ENCODE peak calls at places on chromosomes 5 and 9, in eight cellular contexts. One of them, this sample, is unnamed.

GRCh38 chr9:81588148-81588874 is 101.0 kb downstream of the TLE1 start:
- DNase-seq in pancreas: peak; percentile 86
- DNase-seq in CD4-positive, alpha-beta T cell: no peak
- DNase-seq in adrenal gland: peak; percentile 88
- DNase-seq in ascending aorta: peak; percentile 93
- DNase-seq in heart right ventricle: no peak
- DNase-seq in astrocyte: peak; percentile 58
- DNase-seq in neural progenitor cell: no peak
- DNase-seq in this sample: no peak

GRCh38 chr5:172303090-172303995 is 19.8 kb upstream of the UBTD2 start:
- DNase-seq in pancreas: no peak
- DNase-seq in CD4-positive, alpha-beta T cell: no peak
- DNase-seq in adrenal gland: peak; percentile 87
- DNase-seq in ascending aorta: no peak
- DNase-seq in heart right ventricle: no peak
- DNase-seq in astrocyte: peak; percentile 15
- DNase-seq in neural progenitor cell: no peak
- DNase-seq in this sample: no peak

GRCh38 chr9:37929441-37929895 is 25.5 kb upstream of the SLC25A51 start:
- DNase-seq in pancreas: no peak
- DNase-seq in CD4-positive, alpha-beta T cell: no peak
- DNase-seq in adrenal gland: peak; percentile 61
- DNase-seq in ascending aorta: no peak
- DNase-seq in heart right ventricle: no peak
- DNase-seq in astrocyte: peak; percentile 72
- DNase-seq in neural progenitor cell: no peak
- DNase-seq in this sample: no peak

GRCh38 chr9:5899292-5899691 is 8.6 kb downstream of the MLANA start:
- DNase-seq in pancreas: no peak
- DNase-seq in CD4-positive, alpha-beta T cell: no peak
- DNase-seq in adrenal gland: no peak
- DNase-seq in ascending aorta: no peak
- DNase-seq in heart right ventricle: no peak
- DNase-seq in astrocyte: no peak
- DNase-seq in neural progenitor cell: no peak
- DNase-seq in this sample: no peak

GRCh38 chr5:172559004-172559932 is 81.8 kb upstream of the NEURL1B start:
- DNase-seq in pancreas: no peak
- DNase-seq in CD4-positive, alpha-beta T cell: no peak
- DNase-seq in adrenal gland: peak; percentile 52
- DNase-seq in ascending aorta: no peak
- DNase-seq in heart right ventricle: peak; percentile 80
- DNase-seq in astrocyte: peak; percentile 92
- DNase-seq in neural progenitor cell: no peak
- DNase-seq in this sample: no peak

GRCh38 chr9:114098660-114099522 is at the start of gene KIF12:
- DNase-seq in pancreas: peak; percentile 91
- DNase-seq in CD4-positive, alpha-beta T cell: peak; percentile 16
- DNase-seq in adrenal gland: peak; percentile 14
- DNase-seq in ascending aorta: no peak
- DNase-seq in heart right ventricle: no peak
- DNase-seq in astrocyte: no peak
- DNase-seq in neural progenitor cell: peak; percentile 89
- DNase-seq in this sample: peak; percentile 37

GRCh38 chr9:13351768-13352386 is 72.4 kb upstream of the MPDZ start:
- DNase-seq in pancreas: no peak
- DNase-seq in CD4-positive, alpha-beta T cell: no peak
- DNase-seq in adrenal gland: peak; percentile 28
- DNase-seq in ascending aorta: no peak
- DNase-seq in heart right ventricle: peak; percentile 40
- DNase-seq in astrocyte: peak; percentile 49
- DNase-seq in neural progenitor cell: peak; percentile 64
- DNase-seq in this sample: peak; percentile 6

GRCh38 chr9:79581794-79582193 is 10.0 kb downstream of the TLE4 start:
- DNase-seq in pancreas: no peak
- DNase-seq in CD4-positive, alpha-beta T cell: no peak
- DNase-seq in adrenal gland: no peak
- DNase-seq in ascending aorta: no peak
- DNase-seq in heart right ventricle: no peak
- DNase-seq in astrocyte: peak; percentile 94
- DNase-seq in neural progenitor cell: peak; percentile 32
- DNase-seq in this sample: peak; percentile 14

GRCh38 chr9:107630141-107630540 is 140.6 kb upstream of the KLF4 start:
- DNase-seq in pancreas: no peak
- DNase-seq in CD4-positive, alpha-beta T cell: no peak
- DNase-seq in adrenal gland: no peak
- DNase-seq in ascending aorta: no peak
- DNase-seq in heart right ventricle: no peak
- DNase-seq in astrocyte: no peak
- DNase-seq in neural progenitor cell: no peak
- DNase-seq in this sample: no peak

DNA sequence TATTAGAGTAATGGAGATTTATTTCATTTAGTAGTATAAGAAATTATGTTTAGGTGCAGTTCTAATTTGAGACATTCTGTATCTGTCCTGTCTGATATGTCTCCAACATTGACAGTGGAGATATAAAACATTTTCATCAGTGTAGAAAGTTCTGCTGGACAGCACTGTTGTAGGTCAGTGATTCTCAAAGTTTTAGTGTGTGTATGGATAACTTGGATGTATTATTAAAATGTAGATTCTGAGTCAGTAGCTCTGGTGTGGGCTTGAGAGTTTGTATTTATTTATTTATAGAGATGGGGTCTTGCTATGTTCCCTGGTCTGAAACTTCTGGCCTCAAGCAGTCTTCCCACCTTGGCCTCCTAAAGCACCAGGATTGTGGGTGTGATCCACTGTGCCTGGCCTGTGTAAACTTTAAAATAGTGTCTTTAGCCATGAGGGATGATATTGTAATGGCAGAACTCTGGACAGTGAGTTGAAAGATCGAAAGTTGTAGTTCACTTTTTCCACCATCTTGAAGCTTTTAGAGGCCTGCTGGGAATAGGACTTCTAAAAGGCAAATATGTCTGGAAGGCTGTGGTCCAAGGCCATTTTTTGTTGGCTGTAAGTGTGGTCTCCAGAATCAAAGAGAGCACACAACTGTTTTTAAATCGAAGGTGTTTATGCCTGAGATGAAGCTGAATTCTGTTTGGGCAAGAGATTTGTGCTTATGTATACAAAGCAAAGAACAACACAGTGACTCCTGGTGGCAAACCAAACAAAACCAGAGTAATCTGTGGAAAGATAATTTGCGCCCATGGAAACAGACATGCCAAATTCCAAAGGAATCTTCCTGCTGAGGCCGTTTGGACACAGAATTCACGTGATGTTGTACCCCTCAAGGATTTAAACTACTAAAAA is 12.4 kb downstream of the UBAP1 start:
- DNase-seq in pancreas: no peak
- DNase-seq in CD4-positive, alpha-beta T cell: no peak
- DNase-seq in adrenal gland: no peak
- DNase-seq in ascending aorta: no peak
- DNase-seq in heart right ventricle: no peak
- DNase-seq in astrocyte: no peak
- DNase-seq in neural progenitor cell: peak; percentile 41
- DNase-seq in this sample: no peak
- TF ChIP-seq CTCF in pancreas: no peak
- TF ChIP-seq CTCF in CD4-positive, alpha-beta T cell: no peak
- TF ChIP-seq CTCF in adrenal gland: peak; percentile 26
- TF ChIP-seq CTCF in ascending aorta: no peak
- TF ChIP-seq CTCF in heart right ventricle: peak; percentile 11
- TF ChIP-seq CTCF in astrocyte: peak; percentile 26
- TF ChIP-seq CTCF in neural progenitor cell: peak; percentile 47
- TF ChIP-seq CTCF in this sample: no peak

GRCh38 chr5:192970-193831 is 1.9 kb downstream of the LRRC14B start:
- DNase-seq in pancreas: no peak
- DNase-seq in CD4-positive, alpha-beta T cell: no peak
- DNase-seq in adrenal gland: no peak
- DNase-seq in ascending aorta: no peak
- DNase-seq in heart right ventricle: no peak
- DNase-seq in astrocyte: no peak
- DNase-seq in neural progenitor cell: no peak
- DNase-seq in this sample: no peak

GRCh38 chr5:196350-196749 is 5.1 kb downstream of the LRRC14B start:
- DNase-seq in pancreas: no peak
- DNase-seq in CD4-positive, alpha-beta T cell: no peak
- DNase-seq in adrenal gland: no peak
- DNase-seq in ascending aorta: no peak
- DNase-seq in heart right ventricle: no peak
- DNase-seq in astrocyte: no peak
- DNase-seq in neural progenitor cell: no peak
- DNase-seq in this sample: no peak

GRCh38 chr5:194102-194501 is 2.8 kb downstream of the LRRC14B start:
- DNase-seq in pancreas: no peak
- DNase-seq in CD4-positive, alpha-beta T cell: no peak
- DNase-seq in adrenal gland: no peak
- DNase-seq in ascending aorta: no peak
- DNase-seq in heart right ventricle: peak; percentile 81
- DNase-seq in astrocyte: no peak
- DNase-seq in neural progenitor cell: no peak
- DNase-seq in this sample: no peak

GRCh38 chr5:194603-195209 is 3.4 kb downstream of the LRRC14B start:
- DNase-seq in pancreas: no peak
- DNase-seq in CD4-positive, alpha-beta T cell: no peak
- DNase-seq in adrenal gland: no peak
- DNase-seq in ascending aorta: no peak
- DNase-seq in heart right ventricle: no peak
- DNase-seq in astrocyte: no peak
- DNase-seq in neural progenitor cell: no peak
- DNase-seq in this sample: no peak

GRCh38 chr5:195401-196160 is 4.3 kb downstream of the LRRC14B start:
- DNase-seq in pancreas: no peak
- DNase-seq in CD4-positive, alpha-beta T cell: no peak
- DNase-seq in adrenal gland: no peak
- DNase-seq in ascending aorta: no peak
- DNase-seq in heart right ventricle: no peak
- DNase-seq in astrocyte: no peak
- DNase-seq in neural progenitor cell: peak; percentile 22
- DNase-seq in this sample: no peak
- TF ChIP-seq CTCF in pancreas: no peak
- TF ChIP-seq CTCF in CD4-positive, alpha-beta T cell: no peak
- TF ChIP-seq CTCF in adrenal gland: no peak
- TF ChIP-seq CTCF in ascending aorta: no peak
- TF ChIP-seq CTCF in heart right ventricle: no peak
- TF ChIP-seq CTCF in astrocyte: no peak
- TF ChIP-seq CTCF in neural progenitor cell: peak; percentile 23
- TF ChIP-seq CTCF in this sample: no peak

GRCh38 chr9:119963798-119964372 is 594.6 kb upstream of the BRINP1 start:
- DNase-seq in pancreas: peak; percentile 15
- DNase-seq in CD4-positive, alpha-beta T cell: no peak
- DNase-seq in adrenal gland: peak; percentile 4
- DNase-seq in ascending aorta: peak; percentile 65
- DNase-seq in heart right ventricle: no peak
- DNase-seq in astrocyte: peak; percentile 98
- DNase-seq in neural progenitor cell: peak; percentile 93
- DNase-seq in this sample: peak; percentile 40
- TF ChIP-seq CTCF in pancreas: no peak
- TF ChIP-seq CTCF in CD4-positive, alpha-beta T cell: no peak
- TF ChIP-seq CTCF in adrenal gland: no peak
- TF ChIP-seq CTCF in ascending aorta: no peak
- TF ChIP-seq CTCF in heart right ventricle: no peak
- TF ChIP-seq CTCF in astrocyte: no peak
- TF ChIP-seq CTCF in neural progenitor cell: no peak
- TF ChIP-seq CTCF in this sample: no peak

GRCh38 chr9:19946446-19947109 is 157.7 kb upstream of the SLC24A2 start:
- DNase-seq in pancreas: no peak
- DNase-seq in CD4-positive, alpha-beta T cell: no peak
- DNase-seq in adrenal gland: no peak
- DNase-seq in ascending aorta: no peak
- DNase-seq in heart right ventricle: no peak
- DNase-seq in astrocyte: peak; percentile 18
- DNase-seq in neural progenitor cell: peak; percentile 56
- DNase-seq in this sample: no peak
- TF ChIP-seq CTCF in pancreas: no peak
- TF ChIP-seq CTCF in CD4-positive, alpha-beta T cell: peak; percentile 20
- TF ChIP-seq CTCF in adrenal gland: no peak
- TF ChIP-seq CTCF in ascending aorta: no peak
- TF ChIP-seq CTCF in heart right ventricle: no peak
- TF ChIP-seq CTCF in astrocyte: peak; percentile 25
- TF ChIP-seq CTCF in neural progenitor cell: peak; percentile 60
- TF ChIP-seq CTCF in this sample: no peak

This sample was measured in endothelial cell.